ENCODE peak calls at places on chromosomes 2 and 18, in ten cellular contexts. C is AG04450; Y is naive thymus-derived CD4-positive, alpha-beta T cell; U is CD8-positive, alpha-beta T cell; N is lung; Q is esophagus muscularis mucosa; Z is tibial nerve; H is HCT116; F is left lung; A is heart left ventricle. E is an unnamed sample.

GRCh38 chr2:177433402-177433801 is 40.8 kb downstream of the AGPS start:
- DNase-seq in A (no peak), N (no peak), Y (no peak), U (no peak), C (no peak), Q (no peak), Z (no peak), F (no peak), H (no peak), E (no peak)

GRCh38 chr2:86747708-86748627 is 27.9 kb downstream of the RMND5A start:
- DNase-seq in F (no peak), Q (no peak), C (peak; percentile 53), U (no peak), A (no peak), Z (no peak), H (peak; percentile 31), Y (no peak), N (no peak), E (no peak)

GRCh38 chr18:49698596-49699025 is 114.7 kb downstream of the ACAA2 start:
- DNase-seq in F (no peak), Y (no peak), N (no peak), Z (no peak), Q (no peak), H (no peak), U (no peak), C (no peak), A (no peak), E (no peak)

GRCh38 chr2:58866040-58866439 is 624.9 kb upstream of the FANCL start:
- DNase-seq in F (no peak), U (no peak), Q (no peak), H (no peak), A (no peak), N (no peak), Z (no peak), C (no peak), Y (no peak), E (no peak)

GRCh38 chr18:13284330-13285027 is 65.9 kb downstream of the LDLRAD4 start:
- DNase-seq in Q (no peak), H (no peak), U (no peak), Y (no peak), Z (no peak), A (no peak), C (no peak), F (no peak), N (no peak), E (no peak)

GRCh38 chr2:144438722-144439508 is 81.0 kb downstream of the ZEB2 start:
- DNase-seq in Z (no peak), N (no peak), H (no peak), Q (no peak), Y (no peak), C (no peak), U (no peak), F (no peak), A (no peak), E (no peak)

GRCh38 chr18:63105636-63106316 is 213.8 kb downstream of the BCL2 start:
- DNase-seq in A (no peak), Y (no peak), C (no peak), Q (no peak), F (no peak), U (no peak), H (no peak), N (no peak), Z (no peak), E (no peak)

GRCh38 chr2:20520128-20520527 is 73.3 kb downstream of the RHOB start:
- DNase-seq in A (no peak), F (no peak), Q (no peak), Y (no peak), C (no peak), H (no peak), U (no peak), Z (no peak), N (no peak), E (peak; percentile 4)

GRCh38 chr2:48026865-48027264 is 120.6 kb upstream of the FBXO11 start:
- DNase-seq in N (no peak), Z (no peak), Y (no peak), C (no peak), F (no peak), Q (no peak), A (no peak), H (no peak), U (no peak), E (no peak)

GRCh38 chr2:17136895-17137294 is 381.3 kb downstream of the RAD51AP2 start:
- DNase-seq in C (no peak), A (no peak), Z (no peak), N (no peak), Q (no peak), U (no peak), Y (no peak), H (no peak), F (no peak), E (no peak)

GRCh38 chr2:149169653-149170052 is 131.2 kb downstream of the LYPD6B start:
- DNase-seq in Q (no peak), C (no peak), F (no peak), Z (no peak), H (peak; percentile 83), Y (no peak), N (peak; percentile 40), A (no peak), U (no peak), E (no peak)

GRCh38 chr2:129767987-129768386 is 211.5 kb upstream of the RAB6C start:
- DNase-seq in Z (no peak), U (no peak), F (no peak), N (no peak), H (no peak), A (no peak), Q (peak; percentile 57), Y (no peak), C (no peak), E (no peak)

DNA sequence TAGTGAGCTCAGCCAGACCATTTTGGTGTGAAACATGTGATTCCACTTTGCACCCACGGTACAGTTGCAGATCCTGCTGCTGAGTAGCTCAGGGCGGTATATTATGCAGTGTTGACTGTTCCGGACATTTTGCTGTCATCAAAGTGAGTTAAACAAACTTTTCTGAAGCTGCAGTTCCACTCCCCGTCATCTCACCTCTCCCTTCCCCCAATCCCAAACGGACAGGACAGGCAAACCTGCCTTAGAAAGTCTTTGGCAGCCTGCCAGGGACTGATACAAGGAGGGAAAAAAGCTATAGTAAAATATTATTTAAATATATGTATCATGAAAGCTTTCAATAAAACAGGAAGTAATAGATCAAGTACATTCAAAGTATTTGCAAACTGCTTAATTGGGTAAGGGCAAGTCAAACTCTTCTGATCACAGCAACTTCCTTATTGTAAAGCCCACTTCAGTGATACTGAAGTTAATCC is 35.5 kb upstream of the SP5 start:
- DNase-seq in H (no peak), F (no peak), N (peak; percentile 48), A (no peak), Y (no peak), U (no peak), Z (no peak), C (no peak), Q (no peak), E (no peak)
- H3K4me3 ChIP-seq in H (no peak overlapping the region), F (no peak overlapping the region), N (no peak overlapping the region), A (no peak overlapping the region), Y (no peak overlapping the region), U (no peak overlapping the region), Z (no peak overlapping the region), C (no peak overlapping the region), Q (no peak overlapping the region), E (no peak overlapping the region)

GRCh38 chr18:11994708-11995444 is 13.6 kb downstream of the IMPA2 start:
- DNase-seq in N (no peak), F (peak; percentile 57), C (no peak), Y (no peak), U (no peak), Q (no peak), H (no peak), Z (no peak), A (no peak), E (peak; percentile 78)

GRCh38 chr18:11996190-11996754 is 15.0 kb downstream of the IMPA2 start:
- DNase-seq in N (no peak), F (peak; percentile 24), H (no peak), Q (no peak), Y (no peak), C (no peak), Z (no peak), A (no peak), U (no peak), E (no peak)

GRCh38 chr18:11995445-11996189 is 14.3 kb downstream of the IMPA2 start:
- DNase-seq in A (peak; percentile 79), F (peak; percentile 87), U (peak; percentile 46), Q (no peak), C (peak; percentile 48), Z (peak; percentile 65), H (peak; percentile 41), N (peak; percentile 78), Y (peak; percentile 61), E (peak; percentile 87)

GRCh38 chr18:11993264-11993916 is 12.1 kb downstream of the IMPA2 start:
- DNase-seq in N (no peak), U (no peak), Y (no peak), Z (no peak), C (no peak), Q (no peak), H (no peak), F (peak; percentile 57), A (no peak), E (peak; percentile 48)

GRCh38 chr18:11994346-11994707 is 13.0 kb downstream of the IMPA2 start:
- DNase-seq in A (no peak), H (no peak), C (no peak), Z (no peak), Y (no peak), N (no peak), U (no peak), Q (no peak), F (peak; percentile 76), E (peak; percentile 88)
- H3K27ac ChIP-seq in A (peak overlapping the region; percentile 50), H (no peak overlapping the region), C (peak overlapping the region; percentile 57), Z (no peak overlapping the region), Y (no peak overlapping the region), N (peak overlapping the region; percentile 48), U (no peak overlapping the region), Q (peak overlapping the region; percentile 77), F (peak overlapping the region; percentile 62), E (peak overlapping the region; percentile 86)

DNA sequence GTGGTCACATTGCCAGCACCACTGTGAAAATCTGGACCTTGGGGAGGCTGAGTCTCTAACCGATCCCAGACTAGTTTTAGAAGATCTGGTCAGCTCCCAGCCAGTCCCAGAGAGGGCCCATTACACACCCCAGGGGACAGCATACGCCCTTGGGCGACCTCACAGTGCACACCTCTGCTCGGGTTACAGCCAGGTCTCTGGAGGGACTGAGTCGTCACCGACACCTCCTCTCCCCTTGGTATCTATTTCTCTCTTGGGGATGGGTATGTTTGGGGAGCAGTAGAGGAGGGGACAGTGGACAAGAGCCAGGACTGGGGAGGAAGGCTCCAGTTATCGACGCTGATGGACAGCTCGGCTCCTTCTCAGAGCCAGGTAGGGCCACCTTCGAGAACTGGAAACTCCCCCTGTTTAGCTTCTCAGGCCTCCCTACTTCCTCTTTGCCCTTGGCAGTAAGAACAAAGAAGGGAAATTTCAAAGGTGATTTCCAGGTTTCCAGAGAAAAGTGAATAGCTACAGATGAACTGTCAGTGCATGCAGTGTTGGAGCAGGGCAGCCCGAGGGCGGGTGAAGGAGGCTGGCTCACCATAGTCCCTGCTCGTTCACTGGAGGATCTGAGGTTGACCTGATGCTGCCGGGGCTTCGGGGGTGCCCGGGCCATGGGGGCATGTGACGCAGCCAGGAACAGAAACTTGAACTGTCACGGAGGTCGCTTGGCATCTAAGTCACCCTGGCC is 4.4 kb upstream of the SEMA4C start:
- DNase-seq in H (no peak), F (peak; percentile 65), Z (no peak), N (no peak), C (no peak), A (no peak), U (no peak), Y (no peak), Q (no peak), E (no peak)
- H3K4me3 ChIP-seq in H (no peak overlapping the region), F (no peak overlapping the region), Z (no peak overlapping the region), N (no peak overlapping the region), C (no peak overlapping the region), A (no peak overlapping the region), U (no peak overlapping the region), Y (no peak overlapping the region), Q (no peak overlapping the region), E (no peak overlapping the region)

GRCh38 chr2:207154556-207155179 is 11.1 kb downstream of the KLF7 start:
- DNase-seq in N (no peak), Z (no peak), H (no peak), A (no peak), U (no peak), F (no peak), C (no peak), Y (no peak), Q (no peak), E (no peak)
- H3K27ac ChIP-seq in N (peak overlapping the region; percentile 40), Z (no peak overlapping the region), H (no peak overlapping the region), A (peak overlapping the region; percentile 63), U (no peak overlapping the region), F (no peak overlapping the region), C (no peak overlapping the region), Y (no peak overlapping the region), Q (peak overlapping the region; percentile 50), E (no peak overlapping the region)